ENCODE peak calls at places on chromosomes 2 and 18, in eight cellular contexts. C, B, T, I, K, U, H and D are unnamed samples.
A peak's percentile ranks its signal among the peaks of the same experiment; 100 is the strongest.

GRCh38 chr2:101758001-101758400 is 60.5 kb downstream of the MAP4K4 start:
- DNase-seq in T (no peak), K (no peak), U (no peak), H (no peak), B (no peak), C (no peak), I (no peak), D (no peak)

GRCh38 chr2:160156665-160157064 is 43.4 kb downstream of the ITGB6 start:
- DNase-seq in I (peak; percentile 52), C (no peak), H (no peak), T (no peak), B (no peak), U (no peak), K (no peak), D (no peak)

GRCh38 chr18:39571511-39571910 is 2005.9 kb upstream of the CELF4 start:
- DNase-seq in K (no peak), T (no peak), C (peak; percentile 56), H (no peak), B (no peak), I (peak; percentile 13), U (peak; percentile 20), D (no peak)

GRCh38 chr2:19299032-19299431 is 59.4 kb downstream of the OSR1 start:
- DNase-seq in K (no peak), C (no peak), U (no peak), T (no peak), I (no peak), H (no peak), B (no peak), D (no peak)

GRCh38 chr2:57941826-57942225 is 104.8 kb upstream of the VRK2 start:
- DNase-seq in U (no peak), I (no peak), K (no peak), B (no peak), H (no peak), T (no peak), C (no peak), D (no peak)

GRCh38 chr2:163655672-163656071 is 80.1 kb downstream of the FIGN start:
- DNase-seq in T (no peak), U (no peak), H (no peak), C (no peak), B (no peak), K (no peak), I (no peak), D (no peak)

GRCh38 chr18:56447972-56448371 is 190.4 kb downstream of the TXNL1 start:
- DNase-seq in I (no peak), H (no peak), B (no peak), C (no peak), K (no peak), T (no peak), U (no peak), D (no peak)

GRCh38 chr2:55014962-55015939 is 35.0 kb downstream of the RTN4 start:
- DNase-seq in C (peak; percentile 63), T (no peak), K (peak; percentile 78), U (no peak), B (peak; percentile 74), I (peak; percentile 73), H (no peak), D (no peak)

GRCh38 chr2:180604077-180604476 is 376.3 kb upstream of the UBE2E3 start:
- DNase-seq in I (no peak), B (no peak), H (no peak), C (peak; percentile 8), T (no peak), U (peak; percentile 33), K (peak; percentile 16), D (peak; percentile 15)

GRCh38 chr2:6814312-6814711 is 51.4 kb downstream of the CMPK2 start:
- DNase-seq in H (no peak), T (no peak), I (no peak), K (no peak), B (no peak), C (no peak), U (no peak), D (no peak)

GRCh38 chr18:66124394-66124793 is 373.6 kb downstream of the CDH7 start:
- DNase-seq in H (no peak), T (no peak), B (no peak), I (no peak), C (no peak), K (no peak), U (no peak), D (no peak)

GRCh38 chr2:44957656-44958327 is 16.3 kb downstream of the SIX3 start:
- DNase-seq in C (no peak), I (no peak), T (no peak), B (no peak), U (no peak), K (no peak), H (no peak), D (no peak)

GRCh38 chr2:165877565-165878550 is 75.7 kb downstream of the TTC21B start:
- DNase-seq in K (no peak), C (no peak), B (no peak), U (no peak), I (peak; percentile 9), T (no peak), H (no peak), D (no peak)

GRCh38 chr2:148930046-148930775 is 55.2 kb downstream of the KIF5C start:
- DNase-seq in C (no peak), K (no peak), I (no peak), H (no peak), U (no peak), T (no peak), B (no peak), D (no peak)

GRCh38 chr2:99066602-99067001 is 74.9 kb upstream of the C2orf15 start:
- DNase-seq in H (no peak), C (peak; percentile 31), I (peak; percentile 33), T (no peak), K (peak; percentile 58), U (peak; percentile 18), B (no peak), D (peak; percentile 15)

GRCh38 chr2:200247494-200247893 is 59.0 kb upstream of the SPATS2L start:
- DNase-seq in I (peak; percentile 44), B (no peak), C (no peak), K (no peak), U (no peak), H (no peak), T (no peak), D (no peak)

GRCh38 chr2:172427256-172427989 is at the start of gene ITGA6:
- DNase-seq in I (peak; percentile 62), K (peak; percentile 94), U (peak; percentile 69), H (peak; percentile 66), T (peak; percentile 73), C (peak; percentile 76), B (no peak), D (peak; percentile 51)

GRCh38 chr2:209661286-209661685 is 110.3 kb upstream of the UNC80 start:
- DNase-seq in T (no peak), C (no peak), H (no peak), B (peak; percentile 19), K (no peak), U (peak; percentile 90), I (no peak), D (peak; percentile 55)

GRCh38 chr2:62270728-62271127 is 74.8 kb downstream of the B3GNT2 start:
- DNase-seq in U (no peak), B (peak; percentile 62), I (no peak), H (no peak), T (peak; percentile 72), C (no peak), K (no peak), D (no peak)